ENCODE peak calls at places on chromosomes 12 and 14, in seven cellular contexts. M, Q, I, F, B, W and T are unnamed samples.

GRCh38 chr14:24428628-24429394 is 657 bp downstream of the CBLN3 start:
- DNase-seq in M (no peak), Q (peak), I (no peak), F (no peak), B (no peak), W (peak), T (no peak)

GRCh38 chr12:42237052-42237852 is 796 bp downstream of the YAF2 start:
- DNase-seq in M (peak), Q (peak), I (peak), F (peak), B (peak), W (peak), T (no peak)

GRCh38 chr12:51898937-51899336 is 8.4 kb upstream of the ACVRL1 start:
- DNase-seq in M (peak), Q (no peak), I (peak), F (no peak), B (peak), W (no peak), T (no peak)

GRCh38 chr12:105470601-105471000 is 140.1 kb downstream of the C12orf75 start:
- DNase-seq in M (no peak), Q (no peak), I (no peak), F (no peak), B (no peak), W (no peak), T (no peak)

GRCh38 chr12:76299536-76300296 is 48.5 kb downstream of the BBS10 start:
- DNase-seq in M (peak), Q (no peak), I (peak), F (no peak), B (no peak), W (no peak), T (no peak)

GRCh38 chr12:63940295-63940997 is 95.9 kb downstream of the SRGAP1 start:
- DNase-seq in M (no peak), Q (no peak), I (peak), F (no peak), B (no peak), W (no peak), T (no peak)

GRCh38 chr14:71551291-71551955 is 380.8 kb upstream of the RGS6 start:
- DNase-seq in M (peak), Q (no peak), I (peak), F (no peak), B (peak), W (no peak), T (no peak)

GRCh38 chr12:83664650-83665049 is 977.9 kb downstream of the TMTC2 start:
- DNase-seq in M (no peak), Q (no peak), I (no peak), F (no peak), B (no peak), W (no peak), T (no peak)

GRCh38 chr12:111056618-111057521 is 136.5 kb upstream of the MYL2 start:
- DNase-seq in M (no peak), Q (peak), I (no peak), F (no peak), B (no peak), W (no peak), T (no peak)

GRCh38 chr14:24436355-24437019 is 6.1 kb downstream of the SDR39U1 start:
- DNase-seq in M (peak), Q (peak), I (peak), F (no peak), B (peak), W (no peak), T (no peak)

GRCh38 chr14:70811578-70811977 is 2.3 kb upstream of the MAP3K9 start:
- DNase-seq in M (no peak), Q (no peak), I (no peak), F (no peak), B (no peak), W (peak), T (no peak)

GRCh38 chr14:24179961-24180726 is 8.3 kb downstream of the REC8 start:
- DNase-seq in M (peak), Q (no peak), I (peak), F (peak), B (peak), W (no peak), T (no peak)

GRCh38 chr14:61492474-61492873 is 171.1 kb downstream of the PRKCH start:
- DNase-seq in M (no peak), Q (no peak), I (no peak), F (no peak), B (no peak), W (no peak), T (no peak)

GRCh38 chr12:113476093-113476986 is 4.7 kb upstream of the LHX5 start:
- DNase-seq in M (no peak), Q (no peak), I (no peak), F (no peak), B (no peak), W (no peak), T (no peak)

GRCh38 chr14:101559624-101560533 is 1.4 kb upstream of the DIO3 start:
- DNase-seq in M (no peak), Q (no peak), I (no peak), F (peak), B (peak), W (no peak), T (no peak)

GRCh38 chr14:31492759-31493498 is 5.1 kb upstream of the GPR33 start:
- DNase-seq in M (no peak), Q (no peak), I (peak), F (no peak), B (no peak), W (no peak), T (no peak)